ENCODE peak calls at places on chromosome 1, in eight cellular contexts. O is stimulated activated CD8-positive, alpha-beta memory T cell treated with anti-CD3 and anti-CD28 coated beads, Interleukin-4, amount 100 ng/mL, for 24 hours; J is A673; Z is Jurkat, Clone E6-1; W is stimulated activated CD4-positive, alpha-beta T cell treated with anti-CD3 and anti-CD28 coated beads, Interleukin-1b, Interleukin-23, amount 100 ng/mL, for 24 hours; Y is astrocyte of the spinal cord; I is T47D; R is AG08396. U is an unnamed sample.

GRCh38 chr1:46021046-46021822 is 111.2 kb downstream of the PIK3R3 start:
- DNase-seq in Z (no peak), O (no peak), R (no peak), I (no peak), Y (no peak), J (no peak), W (no peak), U (no peak)

GRCh38 chr1:163472267-163472666 is 150.5 kb downstream of the NUF2 start:
- DNase-seq in R (no peak), J (peak), I (no peak), Y (peak), W (no peak), Z (no peak), O (no peak), U (no peak)

GRCh38 chr1:14909920-14910466 is 243.6 kb upstream of the TMEM51 start:
- DNase-seq in J (no peak), Z (no peak), O (no peak), I (no peak), R (no peak), W (no peak), Y (no peak), U (no peak)

GRCh38 chr1:156963621-156964020 is 43.2 kb downstream of the LRRC71 start:
- DNase-seq in Y (no peak), O (no peak), R (no peak), J (no peak), I (no peak), W (no peak), Z (peak), U (no peak)

GRCh38 chr1:64136749-64137568 is 66.5 kb upstream of the UBE2U start:
- DNase-seq in O (peak), Y (peak), I (peak), W (peak), Z (peak), J (peak), R (peak), U (peak)

GRCh38 chr1:234373938-234374240 is 633 bp downstream of the COA6 start:
- DNase-seq in R (no peak), I (no peak), Z (no peak), O (no peak), W (no peak), Y (no peak), J (no peak), U (no peak)

GRCh38 chr1:149917590-149918144 is at the start of gene SV2A:
- DNase-seq in Y (peak), I (no peak), W (peak), J (peak), R (peak), O (peak), Z (peak), U (peak)

GRCh38 chr1:16126738-16127515 is 28.9 kb downstream of the EPHA2 start:
- DNase-seq in O (no peak), R (no peak), J (no peak), I (no peak), Y (no peak), W (no peak), Z (no peak), U (no peak)

GRCh38 chr1:113242481-113242880 is 147.8 kb upstream of the MAGI3 start:
- DNase-seq in R (no peak), Z (no peak), O (no peak), I (no peak), W (no peak), Y (no peak), J (no peak), U (no peak)

GRCh38 chr1:26984291-26984690 is 9.2 kb upstream of the TRNP1 start:
- DNase-seq in R (no peak), O (no peak), Z (no peak), W (no peak), I (no peak), J (no peak), Y (no peak), U (no peak)

U was measured in H1.